ENCODE peak calls at places on chromosomes 11 and 22, in eight cellular contexts. Q, B, D, S, F, H, U and T are unnamed samples.

GRCh38 chr11:75351541-75352416 is at the start of gene ARRB1:
- DNase-seq in Q (peak; percentile 55), B (peak; percentile 66), D (peak; percentile 89), S (no peak), F (peak; percentile 88), H (peak; percentile 92), U (peak; percentile 82), T (peak; percentile 78)

GRCh38 chr11:61516675-61517516 is 8.3 kb downstream of the LRRC10B start:
- DNase-seq in Q (peak; percentile 74), B (peak; percentile 85), D (no peak), S (peak; percentile 18), F (peak; percentile 77), H (peak; percentile 93), U (peak; percentile 57), T (peak; percentile 40)

GRCh38 chr11:34438529-34439507 is at the start of gene CAT:
- DNase-seq in Q (peak; percentile 99), B (peak; percentile 91), D (peak; percentile 99), S (peak; percentile 96), F (no peak), H (peak; percentile 98), U (peak; percentile 98), T (peak; percentile 99)

GRCh38 chr11:11604340-11604992 is 17.3 kb downstream of the GALNT18 start:
- DNase-seq in Q (no peak), B (no peak), D (no peak), S (no peak), F (no peak), H (no peak), U (no peak), T (no peak)

GRCh38 chr11:104968856-104969776 is 742 bp upstream of the CASP4 start:
- DNase-seq in Q (no peak), B (peak; percentile 34), D (peak; percentile 63), S (peak; percentile 45), F (peak; percentile 67), H (no peak), U (peak; percentile 24), T (peak; percentile 40)

GRCh38 chr11:68008381-68009337 is 1.5 kb upstream of the ALDH3B1 start:
- DNase-seq in Q (no peak), B (no peak), D (peak; percentile 63), S (no peak), F (no peak), H (peak; percentile 75), U (peak; percentile 76), T (no peak)

GRCh38 chr11:67382481-67383136 is 9.2 kb upstream of the RAD9A start:
- DNase-seq in Q (peak; percentile 90), B (peak; percentile 90), D (peak; percentile 87), S (peak; percentile 78), F (peak; percentile 83), H (peak; percentile 86), U (peak; percentile 92), T (peak; percentile 80)

GRCh38 chr22:23060612-23061400 is 9.5 kb upstream of the GNAZ start:
- DNase-seq in Q (no peak), B (peak; percentile 6), D (peak; percentile 34), S (no peak), F (no peak), H (peak; percentile 2), U (no peak), T (peak; percentile 53)

GRCh38 chr22:22408269-22408668 is 100.3 kb downstream of the ZNF280B start:
- DNase-seq in Q (no peak), B (no peak), D (no peak), S (no peak), F (no peak), H (no peak), U (no peak), T (no peak)

GRCh38 chr22:27086728-27087450 is 429.5 kb downstream of the MIAT start:
- DNase-seq in Q (no peak), B (no peak), D (no peak), S (no peak), F (no peak), H (no peak), U (no peak), T (no peak)

GRCh38 chr22:38923463-38924196 is 33.8 kb upstream of the APOBEC3A start:
- DNase-seq in Q (no peak), B (no peak), D (peak; percentile 77), S (peak; percentile 86), F (peak; percentile 70), H (peak; percentile 71), U (peak; percentile 79), T (peak; percentile 81)

GRCh38 chr11:102617491-102618026 is 7.6 kb downstream of the MMP20 start:
- DNase-seq in Q (no peak), B (no peak), D (no peak), S (no peak), F (no peak), H (no peak), U (no peak), T (no peak)

GRCh38 chr11:57638811-57639320 is 10.8 kb downstream of the YPEL4 start:
- DNase-seq in Q (peak; percentile 35), B (peak; percentile 44), D (no peak), S (peak; percentile 25), F (no peak), H (peak; percentile 56), U (no peak), T (no peak)

GRCh38 chr11:75872887-75873416 is 57.9 kb downstream of the UVRAG start:
- DNase-seq in Q (no peak), B (no peak), D (no peak), S (no peak), F (no peak), H (no peak), U (no peak), T (no peak)

GRCh38 chr11:103047837-103048236 is 44.1 kb downstream of the DCUN1D5 start:
- DNase-seq in Q (no peak), B (no peak), D (no peak), S (no peak), F (no peak), H (no peak), U (no peak), T (no peak)

GRCh38 chr11:125200441-125200840 is 35.9 kb downstream of the PKNOX2 start:
- DNase-seq in Q (no peak), B (no peak), D (no peak), S (no peak), F (no peak), H (no peak), U (no peak), T (no peak)

GRCh38 chr11:3947084-3947483 is 91.6 kb downstream of the STIM1 start:
- DNase-seq in Q (peak; percentile 70), B (no peak), D (no peak), S (peak; percentile 60), F (no peak), H (no peak), U (peak; percentile 56), T (no peak)

GRCh38 chr22:41834005-41834975 is 1.4 kb downstream of the SREBF2 start:
- DNase-seq in Q (no peak), B (no peak), D (no peak), S (no peak), F (no peak), H (no peak), U (no peak), T (no peak)

GRCh38 chr11:76657824-76658170 is 12.8 kb downstream of the LRRC32 start:
- DNase-seq in Q (no peak), B (no peak), D (no peak), S (no peak), F (no peak), H (no peak), U (no peak), T (no peak)

GRCh38 chr11:55701429-55701828 is 39.4 kb downstream of the OR4C6 start:
- DNase-seq in Q (no peak), B (no peak), D (no peak), S (no peak), F (no peak), H (no peak), U (no peak), T (no peak)

GRCh38 chr11:59253001-59253400 is 40.3 kb upstream of the MPEG1 start:
- DNase-seq in Q (no peak), B (no peak), D (no peak), S (no peak), F (no peak), H (no peak), U (no peak), T (no peak)

GRCh38 chr11:5690736-5691135 is 1.1 kb downstream of the TRIM22 start:
- DNase-seq in Q (no peak), B (no peak), D (peak; percentile 41), S (peak; percentile 59), F (no peak), H (no peak), U (no peak), T (no peak)

GRCh38 chr22:40116496-40117200 is 61.1 kb upstream of the TNRC6B start:
- DNase-seq in Q (peak; percentile 49), B (no peak), D (no peak), S (no peak), F (no peak), H (no peak), U (no peak), T (no peak)

GRCh38 chr22:42880815-42881214 is 23.7 kb upstream of the ARFGAP3 start:
- DNase-seq in Q (no peak), B (peak; percentile 45), D (no peak), S (no peak), F (peak; percentile 46), H (no peak), U (no peak), T (no peak)
- TF ChIP-seq CTCF in Q (no peak), B (no peak), D (no peak), S (no peak), F (peak; percentile 52), H (peak; percentile 17), U (no peak), T (peak; percentile 8)

GRCh38 chr11:119481021-119481666 is 58.2 kb upstream of the THY1 start:
- DNase-seq in Q (peak; percentile 80), B (peak; percentile 93), D (peak; percentile 87), S (peak; percentile 99), F (peak; percentile 87), H (peak; percentile 92), U (peak; percentile 88), T (peak; percentile 88)
- TF ChIP-seq CTCF in Q (peak; percentile 99), B (peak; percentile 99), D (peak; percentile 99), S (peak; percentile 86), F (peak; percentile 99), H (peak; percentile 97), U (peak; percentile 85), T (peak; percentile 96)

DNA sequence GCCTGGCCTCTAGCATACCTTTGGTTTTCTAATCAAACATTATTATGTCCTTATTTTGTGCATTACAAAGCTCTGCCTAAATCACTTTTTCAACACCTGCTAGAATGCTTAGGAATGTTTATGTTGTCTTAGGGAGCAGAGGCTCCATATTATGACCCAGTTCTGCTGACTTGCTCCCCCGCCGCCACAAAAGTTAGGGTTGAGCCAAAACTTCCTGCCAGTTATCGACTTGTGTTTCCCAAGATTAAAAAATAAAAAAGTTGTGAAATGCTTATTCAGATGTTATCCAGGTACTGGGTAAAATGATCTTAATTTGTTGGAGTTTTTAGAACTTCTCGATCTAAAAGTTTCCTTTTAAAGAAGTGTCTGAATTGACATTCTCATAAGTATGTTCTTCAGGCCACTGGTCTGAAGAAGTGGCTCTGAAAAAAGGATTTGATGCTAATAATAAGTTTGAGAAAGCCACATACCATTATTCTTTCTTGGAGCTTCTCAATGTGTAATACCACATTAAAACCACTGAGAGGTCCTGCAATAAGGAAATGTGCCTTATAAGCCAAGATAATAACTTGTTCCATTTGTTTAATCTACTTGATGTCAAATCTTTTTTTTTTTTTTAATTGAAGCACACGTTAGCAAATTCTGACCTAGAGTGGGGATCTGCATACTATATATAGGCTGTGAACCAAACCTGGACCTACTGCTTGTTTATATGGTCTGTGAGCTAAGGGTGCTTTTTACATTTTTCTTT is 2.2 kb downstream of the RNF185 start:
- DNase-seq in Q (no peak), B (no peak), D (no peak), S (no peak), F (no peak), H (no peak), U (no peak), T (no peak)
- TF ChIP-seq CTCF in Q (no peak), B (no peak), D (no peak), S (peak; percentile 9), F (no peak), H (peak; percentile 37), U (no peak), T (no peak)

GRCh38 chr11:44977493-44977984 is 26.9 kb upstream of the TP53I11 start:
- DNase-seq in Q (peak; percentile 12), B (no peak), D (no peak), S (no peak), F (peak; percentile 62), H (peak; percentile 57), U (peak; percentile 67), T (no peak)
- TF ChIP-seq CTCF in Q (no peak), B (no peak), D (peak; percentile 26), S (peak; percentile 13), F (peak; percentile 61), H (peak; percentile 30), U (no peak), T (no peak)